ENCODE peak calls at places on chromosome 17, in seven cellular contexts. P is GM12878, A is HCT116, G is HepG2, X is K562, J is H1, B is SK-N-SH. L is an unnamed sample.

GRCh38 chr17:40558651-40559015 is 6.6 kb downstream of the CCR7 start:
- DNase-seq in P (no peak), A (no peak), G (no peak), X (no peak), J (no peak), B (no peak), L (no peak)

GRCh38 chr17:35588196-35588920 is 1.2 kb downstream of the AP2B1 start:
- DNase-seq in P (no peak), A (peak), G (no peak), X (no peak), J (no peak), B (no peak), L (peak)

GRCh38 chr17:63451150-63451549 is 5.0 kb upstream of the CYB561 start:
- DNase-seq in P (no peak), A (no peak), G (no peak), X (no peak), J (no peak), B (no peak), L (no peak)

GRCh38 chr17:60154616-60155426 is 5.0 kb downstream of the CA4 start:
- DNase-seq in P (no peak), A (no peak), G (no peak), X (no peak), J (no peak), B (peak), L (no peak)

GRCh38 chr17:77098884-77099545 is 41.8 kb upstream of the SEC14L1 start:
- DNase-seq in P (no peak), A (no peak), G (peak), X (no peak), J (no peak), B (no peak), L (no peak)

GRCh38 chr17:48973806-48974205 is 5.4 kb upstream of the GIP start:
- DNase-seq in P (no peak), A (no peak), G (no peak), X (peak), J (no peak), B (no peak), L (no peak)

GRCh38 chr17:309361-309888 is 43.2 kb downstream of the RPH3AL start:
- DNase-seq in P (no peak), A (no peak), G (peak), X (peak), J (peak), B (peak), L (no peak)

GRCh38 chr17:41404024-41404651 is 6.7 kb upstream of the KRT31 start:
- DNase-seq in P (no peak), A (peak), G (peak), X (no peak), J (no peak), B (no peak), L (no peak)

GRCh38 chr17:40915199-40915661 is 22.2 kb downstream of the KRT23 start:
- DNase-seq in P (peak), A (peak), G (peak), X (no peak), J (no peak), B (no peak), L (peak)

GRCh38 chr17:39144414-39144813 is 7.0 kb downstream of the PLXDC1 start:
- DNase-seq in P (no peak), A (no peak), G (no peak), X (no peak), J (no peak), B (no peak), L (no peak)

GRCh38 chr17:66677201-66677981 is 157.5 kb upstream of the CACNG5 start:
- DNase-seq in P (no peak), A (no peak), G (no peak), X (no peak), J (no peak), B (no peak), L (no peak)

GRCh38 chr17:45172541-45173286 is 11.0 kb downstream of the HEXIM2 start:
- DNase-seq in P (no peak), A (peak), G (peak), X (no peak), J (peak), B (peak), L (peak)

GRCh38 chr17:44198721-44199552 is 747 bp downstream of the ATXN7L3 start:
- DNase-seq in P (no peak), A (no peak), G (no peak), X (peak), J (peak), B (peak), L (peak)

GRCh38 chr17:28141783-28142182 is 99.3 kb downstream of the NLK start:
- DNase-seq in P (no peak), A (no peak), G (no peak), X (no peak), J (no peak), B (no peak), L (no peak)

GRCh38 chr17:44223574-44224046 is 4.1 kb upstream of the UBTF start:
- DNase-seq in P (no peak), A (no peak), G (no peak), X (no peak), J (no peak), B (no peak), L (peak)

GRCh38 chr17:10151667-10152496 is 46.5 kb downstream of the GAS7 start:
- DNase-seq in P (no peak), A (no peak), G (no peak), X (no peak), J (no peak), B (no peak), L (no peak)

GRCh38 chr17:31695456-31696090 is 163.5 kb downstream of the COPRS start:
- DNase-seq in P (no peak), A (no peak), G (no peak), X (no peak), J (no peak), B (no peak), L (no peak)

GRCh38 chr17:61579961-61580360 is 11.1 kb downstream of the NACA2 start:
- DNase-seq in P (no peak), A (no peak), G (peak), X (no peak), J (no peak), B (no peak), L (no peak)

DNA sequence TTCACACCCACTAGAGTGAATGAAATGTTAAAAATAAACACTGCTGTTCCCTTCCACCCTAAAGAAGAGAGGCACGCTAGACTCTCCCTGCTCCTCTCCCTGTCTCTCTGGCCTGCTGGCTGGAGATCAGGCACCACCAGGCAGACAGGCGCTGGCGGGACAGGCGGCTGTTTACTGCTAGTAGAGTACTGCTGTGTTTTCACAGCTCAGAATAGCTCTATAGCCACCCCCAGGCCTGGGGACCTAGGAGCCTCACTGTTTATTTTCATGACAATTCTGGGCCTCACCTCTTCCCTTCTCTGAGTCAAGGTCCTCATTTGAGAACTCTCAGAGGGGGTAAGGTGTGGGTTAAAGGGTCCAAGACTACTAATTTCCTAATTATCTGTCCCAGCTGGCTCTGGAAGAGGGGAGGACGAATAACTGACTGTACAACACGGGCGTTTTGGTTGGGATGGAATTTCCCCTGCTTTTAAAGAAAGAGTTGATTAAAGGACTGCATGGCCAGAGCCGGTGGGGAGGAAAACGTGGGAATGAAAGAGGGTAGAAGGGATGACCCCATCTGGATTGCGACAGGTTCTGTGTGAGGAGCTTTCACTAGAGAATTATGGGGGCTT is 9.0 kb upstream of the G6PC1 start:
- DNase-seq in P (no peak), A (no peak), G (peak), X (no peak), J (peak), B (no peak), L (no peak)
- TF ChIP-seq JUND in P (no peak), A (no peak), G (no peak), X (no peak), J (no peak), B (no peak), L (no peak)

DNA sequence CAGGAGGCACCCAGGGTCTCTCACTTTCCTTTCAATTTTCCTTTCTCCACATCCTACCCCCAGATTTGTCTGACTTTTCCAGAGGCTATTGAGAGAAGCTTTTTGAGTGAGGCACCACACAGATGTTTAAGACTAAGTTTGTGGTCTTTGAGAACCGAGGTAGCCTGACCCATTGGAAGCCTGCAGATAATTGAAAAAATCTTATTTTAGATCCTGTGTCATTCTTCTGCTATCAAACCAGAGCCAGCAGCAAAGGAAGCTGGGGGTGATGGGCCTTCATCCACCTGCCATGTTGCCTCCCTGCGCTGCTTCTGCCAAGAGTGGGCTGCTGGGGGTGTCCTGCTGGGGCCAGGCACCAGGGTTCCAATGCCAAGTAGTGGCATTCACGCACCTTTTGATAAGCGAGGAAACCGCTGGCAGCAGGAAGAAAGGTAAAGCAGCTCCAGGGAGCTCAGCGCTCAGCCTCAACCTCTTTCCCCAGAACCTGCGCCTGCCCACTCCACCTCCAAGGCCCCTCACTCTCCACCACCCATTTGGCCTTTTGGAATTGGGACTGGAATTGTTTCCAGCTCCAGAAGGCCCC is 55.6 kb downstream of the MPRIP start:
- DNase-seq in P (no peak), A (no peak), G (no peak), X (no peak), J (no peak), B (no peak), L (no peak)
- TF ChIP-seq JUND in P (no peak), A (no peak), G (no peak), X (no peak), J (no peak), B (no peak), L (no peak)

GRCh38 chr17:74761931-74762330 is 13.5 kb downstream of the NHERF1 start:
- DNase-seq in P (no peak), A (no peak), G (no peak), X (no peak), J (no peak), B (peak), L (no peak)
- TF ChIP-seq JUND in P (no peak), A (no peak), G (no peak), X (no peak), J (no peak), B (no peak), L (no peak)

GRCh38 chr17:81681672-81682071 is 1.9 kb downstream of the ARL16 start:
- DNase-seq in P (no peak), A (no peak), G (no peak), X (no peak), J (no peak), B (no peak), L (no peak)

GRCh38 chr17:81683584-81684441 is at the start of the genes ARL16 and HGS:
- DNase-seq in P (peak), A (peak), G (peak), X (peak), J (peak), B (peak), L (peak)

GRCh38 chr17:81684442-81684911 is 666 bp downstream of the HGS start:
- DNase-seq in P (no peak), A (no peak), G (peak), X (no peak), J (no peak), B (peak), L (no peak)

GRCh38 chr17:81682565-81683207 is 911 bp downstream of the ARL16 start:
- DNase-seq in P (no peak), A (no peak), G (no peak), X (no peak), J (no peak), B (peak), L (no peak)

GRCh38 chr17:81683208-81683583 is 401 bp downstream of the ARL16 start:
- DNase-seq in P (no peak), A (no peak), G (no peak), X (no peak), J (no peak), B (no peak), L (no peak)
- TF ChIP-seq JUND in P (no peak), A (no peak), G (no peak), X (no peak), J (no peak), B (no peak), L (no peak)

DNA sequence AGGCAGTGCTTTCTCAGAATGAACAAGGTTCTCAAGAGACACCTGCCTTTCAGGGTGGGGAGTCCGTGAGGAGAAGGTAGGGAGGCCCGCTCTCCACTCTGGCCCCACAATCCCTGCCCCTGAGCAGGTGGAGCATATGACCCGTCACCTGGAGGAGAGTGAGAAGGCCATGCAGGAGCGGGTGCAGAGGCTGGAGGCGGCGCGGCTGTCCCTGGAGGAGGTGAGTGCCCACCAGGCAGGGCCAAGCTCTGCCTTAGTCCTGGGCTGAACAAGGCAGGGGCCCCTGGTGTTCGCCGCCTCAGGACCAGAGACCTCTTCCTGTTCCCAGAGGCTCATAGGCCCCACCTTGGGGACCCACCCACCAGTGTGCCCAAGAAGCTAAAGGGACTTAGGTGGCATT is 2.5 kb upstream of the RAC3 start:
- DNase-seq in P (no peak), A (no peak), G (no peak), X (no peak), J (no peak), B (no peak), L (no peak)
- TF ChIP-seq JUND in P (no peak), A (no peak), G (no peak), X (no peak), J (no peak), B (no peak), L (no peak)

GRCh38 chr17:29665480-29665807 is 42.7 kb upstream of the CORO6 start:
- DNase-seq in P (no peak), A (no peak), G (no peak), X (no peak), J (no peak), B (no peak), L (no peak)

GRCh38 chr17:29663155-29663554 is 40.4 kb upstream of the CORO6 start:
- DNase-seq in P (no peak), A (no peak), G (peak), X (no peak), J (no peak), B (no peak), L (peak)

GRCh38 chr17:29664743-29665479 is 42.2 kb upstream of the CORO6 start:
- DNase-seq in P (no peak), A (peak), G (no peak), X (peak), J (no peak), B (no peak), L (no peak)

GRCh38 chr17:29659155-29659554 is 36.4 kb upstream of the CORO6 start:
- DNase-seq in P (no peak), A (no peak), G (no peak), X (no peak), J (no peak), B (no peak), L (no peak)

GRCh38 chr17:29661220-29661619 is 38.5 kb upstream of the CORO6 start:
- DNase-seq in P (no peak), A (no peak), G (peak), X (no peak), J (no peak), B (no peak), L (no peak)
- TF ChIP-seq JUND in P (no peak), A (no peak), G (no peak), X (no peak), J (no peak), B (no peak), L (no peak)

L was measured in T47D.